ENCODE peak calls at places on chromosome 4, in ten cellular contexts. C is right cardiac atrium, X is left ventricle myocardium inferior, G is SJSA1, Y is cardiac muscle cell, B is aorta, T is H9, V is psoas muscle, U is neuronal stem cell, Z is GM12878. M is an unnamed sample.

GRCh38 chr4:180148737-180149136 is 2094.5 kb upstream of the TENM3 start:
- DNase-seq in C (no peak), X (no peak), G (no peak), Y (no peak), B (no peak), T (no peak), V (no peak), U (no peak), Z (no peak), M (no peak)

GRCh38 chr4:56511098-56511497 is 5.5 kb downstream of the ARL9 start:
- DNase-seq in C (peak; percentile 53), X (no peak), G (no peak), Y (no peak), B (no peak), T (no peak), V (no peak), U (no peak), Z (no peak), M (no peak)

GRCh38 chr4:165204462-165204830 is 2.9 kb upstream of the KLHL2 start:
- DNase-seq in C (no peak), X (no peak), G (no peak), Y (no peak), B (no peak), T (no peak), V (no peak), U (no peak), Z (no peak), M (no peak)

GRCh38 chr4:44583393-44583792 is 68.0 kb downstream of the YIPF7 start:
- DNase-seq in C (no peak), X (no peak), G (no peak), Y (no peak), B (no peak), T (peak; percentile 29), V (no peak), U (no peak), Z (no peak), M (no peak)

GRCh38 chr4:7295917-7296660 is 103.8 kb downstream of the SORCS2 start:
- DNase-seq in C (peak; percentile 73), X (peak; percentile 31), G (no peak), Y (peak; percentile 35), B (peak; percentile 82), T (no peak), V (peak; percentile 45), U (no peak), Z (no peak), M (no peak)

GRCh38 chr4:145260091-145260490 is 79.7 kb upstream of the OTUD4 start:
- DNase-seq in C (no peak), X (no peak), G (no peak), Y (no peak), B (no peak), T (peak; percentile 81), V (no peak), U (no peak), Z (no peak), M (no peak)

GRCh38 chr4:73964862-73965611 is 16.8 kb downstream of the PF4 start:
- DNase-seq in C (peak; percentile 39), X (no peak), G (peak; percentile 9), Y (peak; percentile 8), B (no peak), T (peak; percentile 88), V (no peak), U (peak; percentile 36), Z (no peak), M (no peak)

GRCh38 chr4:52103314-52103713 is 52.2 kb downstream of the SPATA18 start:
- DNase-seq in C (no peak), X (no peak), G (no peak), Y (peak; percentile 40), B (no peak), T (no peak), V (no peak), U (peak; percentile 15), Z (no peak), M (no peak)

GRCh38 chr4:114281561-114281960 is 302.1 kb upstream of the ARSJ start:
- DNase-seq in C (no peak), X (no peak), G (peak; percentile 78), Y (no peak), B (no peak), T (no peak), V (no peak), U (no peak), Z (no peak), M (no peak)

GRCh38 chr4:8893624-8894423 is 22.2 kb upstream of the HMX1 start:
- DNase-seq in C (peak; percentile 45), X (no peak), G (no peak), Y (peak; percentile 53), B (no peak), T (peak; percentile 62), V (no peak), U (no peak), Z (no peak), M (no peak)

GRCh38 chr4:8891255-8891645 is 19.6 kb upstream of the HMX1 start:
- DNase-seq in C (no peak), X (no peak), G (no peak), Y (no peak), B (no peak), T (no peak), V (no peak), U (no peak), Z (no peak), M (no peak)

GRCh38 chr4:8893227-8893623 is 21.6 kb upstream of the HMX1 start:
- DNase-seq in C (peak; percentile 33), X (no peak), G (no peak), Y (no peak), B (no peak), T (no peak), V (no peak), U (no peak), Z (no peak), M (no peak)

GRCh38 chr4:8891646-8892555 is 20.3 kb upstream of the HMX1 start:
- DNase-seq in C (peak; percentile 33), X (no peak), G (no peak), Y (no peak), B (no peak), T (peak; percentile 60), V (no peak), U (no peak), Z (peak; percentile 3), M (no peak)

GRCh38 chr4:8892556-8893226 is 21.1 kb upstream of the HMX1 start:
- DNase-seq in C (peak; percentile 30), X (no peak), G (no peak), Y (no peak), B (no peak), T (no peak), V (no peak), U (no peak), Z (no peak), M (no peak)
- H3K27me3 ChIP-seq in C (no peaks in the 10 kb centered on the region), X (peaks cover 100% of the 10 kb centered on the region), G (peaks cover 6% of the 10 kb centered on the region), Y (peaks cover 100% of the 10 kb centered on the region), B (no peaks in the 10 kb centered on the region), T (peaks cover 75% of the 10 kb centered on the region), V (peaks cover 7% of the 10 kb centered on the region), U (peaks cover 91% of the 10 kb centered on the region), Z (peaks cover 4% of the 10 kb centered on the region), M (peaks cover 90% of the 10 kb centered on the region)

DNA sequence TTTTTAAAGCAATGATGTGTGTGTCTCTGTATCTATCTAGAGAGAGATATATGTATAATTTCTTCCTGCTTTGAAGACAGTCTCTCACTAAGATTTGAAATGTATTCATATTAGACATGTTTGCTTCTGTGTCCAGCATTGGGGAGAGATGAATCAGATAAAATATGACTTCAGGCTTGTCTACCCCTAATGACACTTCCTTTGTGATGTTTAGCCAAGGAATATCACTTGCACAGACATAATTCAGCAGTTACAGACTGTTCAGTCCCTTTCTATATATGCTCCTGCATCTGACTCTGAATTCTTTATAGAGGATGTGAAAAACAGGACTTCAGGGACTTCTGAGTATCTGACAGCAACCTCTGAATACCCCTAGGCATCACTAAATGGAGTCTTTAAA is 158.4 kb downstream of the DCLK2 start:
- DNase-seq in C (no peak), X (no peak), G (peak; percentile 79), Y (no peak), B (no peak), T (no peak), V (no peak), U (no peak), Z (no peak), M (no peak)
- H3K27me3 ChIP-seq in C (no peaks in the 10 kb centered on the region), X (no peaks in the 10 kb centered on the region), G (no peaks in the 10 kb centered on the region), Y (no peaks in the 10 kb centered on the region), B (no peaks in the 10 kb centered on the region), T (no peaks in the 10 kb centered on the region), V (no peaks in the 10 kb centered on the region), U (no peaks in the 10 kb centered on the region), Z (no peaks in the 10 kb centered on the region), M (no peaks in the 10 kb centered on the region)

GRCh38 chr4:84480082-84480481 is 19.0 kb downstream of the NKX6-1 start:
- DNase-seq in C (no peak), X (no peak), G (no peak), Y (no peak), B (no peak), T (no peak), V (no peak), U (no peak), Z (no peak), M (no peak)
- H3K27me3 ChIP-seq in C (peaks cover 2% of the 10 kb centered on the region), X (peaks cover 100% of the 10 kb centered on the region), G (no peaks in the 10 kb centered on the region), Y (peaks cover 89% of the 10 kb centered on the region), B (no peaks in the 10 kb centered on the region), T (peaks cover 52% of the 10 kb centered on the region), V (peaks cover 7% of the 10 kb centered on the region), U (peaks cover 56% of the 10 kb centered on the region), Z (peaks cover 6% of the 10 kb centered on the region), M (peaks cover 65% of the 10 kb centered on the region)

GRCh38 chr4:1869530-1870327 is 1.5 kb upstream of the NSD2 start:
- DNase-seq in C (peak; percentile 78), X (no peak), G (no peak), Y (no peak), B (no peak), T (no peak), V (no peak), U (no peak), Z (no peak), M (no peak)
- H3K27me3 ChIP-seq in C (no peaks in the 10 kb centered on the region), X (peaks cover 33% of the 10 kb centered on the region), G (no peaks in the 10 kb centered on the region), Y (no peaks in the 10 kb centered on the region), B (no peaks in the 10 kb centered on the region), T (peaks cover 35% of the 10 kb centered on the region), V (no peaks in the 10 kb centered on the region), U (peaks cover 2% of the 10 kb centered on the region), Z (no peaks in the 10 kb centered on the region), M (no peaks in the 10 kb centered on the region)

GRCh38 chr4:142846105-142846728 is at the start of gene INPP4B:
- DNase-seq in C (peak; percentile 69), X (peak; percentile 53), G (peak; percentile 6), Y (peak; percentile 83), B (peak; percentile 83), T (peak; percentile 53), V (peak; percentile 34), U (peak; percentile 47), Z (no peak), M (no peak)

GRCh38 chr4:142844782-142845181 is 1.3 kb downstream of the INPP4B start:
- DNase-seq in C (no peak), X (no peak), G (no peak), Y (no peak), B (no peak), T (no peak), V (no peak), U (no peak), Z (no peak), M (no peak)

GRCh38 chr4:142840516-142841123 is 5.5 kb downstream of the INPP4B start:
- DNase-seq in C (no peak), X (no peak), G (no peak), Y (peak; percentile 52), B (no peak), T (no peak), V (no peak), U (no peak), Z (no peak), M (no peak)

GRCh38 chr4:142846729-142847606 is 867 bp upstream of the INPP4B start:
- DNase-seq in C (peak; percentile 59), X (peak; percentile 30), G (no peak), Y (peak; percentile 62), B (peak; percentile 73), T (peak; percentile 70), V (no peak), U (peak; percentile 32), Z (no peak), M (peak; percentile 46)

GRCh38 chr4:142845293-142846070 is 619 bp downstream of the INPP4B start:
- DNase-seq in C (peak; percentile 53), X (peak; percentile 24), G (no peak), Y (peak; percentile 54), B (peak; percentile 75), T (peak; percentile 51), V (peak; percentile 14), U (peak; percentile 29), Z (no peak), M (no peak)
- H3K27me3 ChIP-seq in C (no peaks in the 10 kb centered on the region), X (peaks cover 37% of the 10 kb centered on the region), G (peaks cover 52% of the 10 kb centered on the region), Y (peaks cover 51% of the 10 kb centered on the region), B (no peaks in the 10 kb centered on the region), T (peaks cover 25% of the 10 kb centered on the region), V (no peaks in the 10 kb centered on the region), U (peaks cover 23% of the 10 kb centered on the region), Z (peaks cover 4% of the 10 kb centered on the region), M (peaks cover 5% of the 10 kb centered on the region)